ENCODE peak calls at places on chromosomes 5 and 9, in five cellular contexts. H is left lung, S is astrocyte, U is hepatocyte, W is ovary. E is an unnamed sample.

GRCh38 chr5:111703662-111704061 is 53.3 kb downstream of the NREP start:
- DNase-seq in H (no peak), S (no peak), U (no peak), W (no peak), E (no peak)

GRCh38 chr5:133534566-133534965 is 77.8 kb downstream of the FSTL4 start:
- DNase-seq in H (no peak), S (no peak), U (no peak), W (no peak), E (no peak)

GRCh38 chr5:56039985-56040384 is 45.2 kb upstream of the IL6ST start:
- DNase-seq in H (no peak), S (peak; percentile 34), U (no peak), W (no peak), E (no peak)

GRCh38 chr5:52693279-52693678 is 94.4 kb upstream of the ITGA1 start:
- DNase-seq in H (no peak), S (no peak), U (peak; percentile 35), W (no peak), E (peak; percentile 66)

GRCh38 chr9:122203995-122204394 is 24.8 kb downstream of the LHX6 start:
- DNase-seq in H (no peak), S (no peak), U (no peak), W (no peak), E (no peak)

GRCh38 chr5:73363911-73364730 is 84.5 kb downstream of the FOXD1 start:
- DNase-seq in H (no peak), S (peak; percentile 81), U (peak; percentile 19), W (no peak), E (no peak)

GRCh38 chr9:69857131-69857530 is 36.5 kb downstream of the CFAP95 start:
- DNase-seq in H (no peak), S (peak; percentile 80), U (no peak), W (no peak), E (no peak)

GRCh38 chr9:107019216-107019615 is 156.2 kb downstream of the ZNF462 start:
- DNase-seq in H (no peak), S (peak; percentile 91), U (no peak), W (no peak), E (no peak)

GRCh38 chr5:102223542-102224444 is 72.3 kb downstream of the SLCO4C1 start:
- DNase-seq in H (no peak), S (peak; percentile 7), U (peak; percentile 74), W (no peak), E (no peak)

GRCh38 chr5:135386886-135387628 is 12.0 kb downstream of the MACROH2A1 start:
- DNase-seq in H (no peak), S (peak; percentile 90), U (peak; percentile 77), W (no peak), E (no peak)

GRCh38 chr9:73494894-73495293 is 343.2 kb downstream of the ANXA1 start:
- DNase-seq in H (no peak), S (no peak), U (no peak), W (no peak), E (no peak)

GRCh38 chr5:38607930-38608545 is 51.6 kb upstream of the LIFR start:
- DNase-seq in H (no peak), S (peak; percentile 89), U (peak; percentile 28), W (no peak), E (no peak)

GRCh38 chr5:171571663-171572062 is 152.2 kb downstream of the FGF18 start:
- DNase-seq in H (no peak), S (peak; percentile 45), U (peak; percentile 24), W (no peak), E (no peak)

GRCh38 chr9:85224729-85225128 is 517.0 kb downstream of the AGTPBP1 start:
- DNase-seq in H (no peak), S (peak; percentile 96), U (peak; percentile 31), W (no peak), E (no peak)

GRCh38 chr9:97788763-97789663 is 64.0 kb upstream of the FOXE1 start:
- DNase-seq in H (no peak), S (no peak), U (peak; percentile 55), W (no peak), E (no peak)

GRCh38 chr5:145141534-145141933 is 693.6 kb downstream of the PRELID2 start:
- DNase-seq in H (no peak), S (no peak), U (no peak), W (no peak), E (no peak)

GRCh38 chr9:86614871-86615849 is 260.9 kb upstream of the TUT7 start:
- DNase-seq in H (no peak), S (peak; percentile 12), U (peak; percentile 17), W (no peak), E (no peak)

GRCh38 chr9:21689851-21690250 is 112.6 kb upstream of the MTAP start:
- DNase-seq in H (no peak), S (peak; percentile 59), U (no peak), W (no peak), E (no peak)

GRCh38 chr9:126430124-126430523 is 103.5 kb downstream of the MVB12B start:
- DNase-seq in H (no peak), S (no peak), U (no peak), W (no peak), E (no peak)

GRCh38 chr5:179409806-179410205 is 64.5 kb upstream of the ADAMTS2 start:
- DNase-seq in H (no peak), S (no peak), U (no peak), W (no peak), E (no peak)

GRCh38 chr9:93594041-93594756 is 17.8 kb downstream of the PHF2 start:
- DNase-seq in H (peak; percentile 78), S (no peak), U (peak; percentile 60), W (no peak), E (no peak)

GRCh38 chr9:36597412-36598178 is 24.9 kb downstream of the MELK start:
- DNase-seq in H (no peak), S (peak; percentile 52), U (peak; percentile 43), W (no peak), E (no peak)

DNA sequence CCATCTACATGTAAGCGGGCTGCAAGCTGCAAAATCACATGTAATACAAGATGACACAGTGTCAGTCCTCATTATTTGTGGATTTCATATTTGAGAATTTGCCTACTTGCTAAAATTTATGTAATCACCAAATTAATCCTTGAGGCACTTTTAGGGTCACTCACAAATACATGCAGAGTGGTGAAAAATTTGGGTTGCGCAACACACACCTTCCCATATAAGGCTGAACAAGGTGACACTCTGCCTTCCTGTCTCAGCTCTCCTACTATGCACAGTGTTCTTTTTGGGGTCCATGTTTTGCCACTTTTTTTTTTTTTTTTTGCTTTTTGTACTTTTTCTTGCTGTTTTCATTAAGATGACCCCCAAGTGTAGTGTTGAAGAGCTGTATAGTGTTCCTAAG is 111.0 kb downstream of the FBXL7 start:
- DNase-seq in H (no peak), S (no peak), U (no peak), W (no peak), E (no peak)
- H3K9me3 ChIP-seq in H (no peaks in the 10 kb centered on the region), S (no peaks in the 10 kb centered on the region), U (no peaks in the 10 kb centered on the region), W (no peaks in the 10 kb centered on the region), E (no peaks in the 10 kb centered on the region)

DNA sequence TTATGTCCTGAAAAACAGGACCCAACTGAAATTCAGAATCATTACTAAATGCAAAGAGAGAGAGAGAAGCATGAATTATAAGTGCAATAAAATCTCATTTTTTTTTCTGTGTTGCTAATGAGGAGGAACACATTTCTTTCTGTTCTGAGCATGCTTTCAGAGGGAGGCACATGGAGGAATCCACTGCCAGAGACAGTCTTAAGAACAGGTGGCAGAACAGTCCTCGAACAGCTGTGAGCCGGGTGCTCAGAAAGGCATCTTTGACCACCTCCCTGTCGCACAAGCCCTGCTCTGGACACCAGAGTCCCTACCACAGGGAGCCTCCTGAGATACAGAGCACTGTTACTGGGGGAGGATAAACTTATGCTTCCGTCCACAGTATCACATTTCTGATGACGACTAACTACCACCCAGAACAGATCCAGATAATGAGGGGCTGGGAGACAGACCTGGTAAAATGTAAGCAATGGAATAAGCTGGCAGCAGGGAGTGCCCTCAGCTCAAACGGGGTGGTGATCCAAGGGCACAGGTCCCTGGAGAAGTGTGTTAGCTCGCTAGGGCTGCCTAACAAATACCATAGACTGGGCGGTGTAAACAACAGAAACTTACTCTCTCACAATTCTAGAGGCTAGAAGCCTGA is 134.0 kb downstream of the SLC1A3 start:
- DNase-seq in H (no peak), S (peak; percentile 53), U (no peak), W (no peak), E (no peak)
- H3K4me3 ChIP-seq in H (no peak overlapping the region), S (no peak overlapping the region), U (no peak overlapping the region), W (no peak overlapping the region), E (no peak overlapping the region)

DNA sequence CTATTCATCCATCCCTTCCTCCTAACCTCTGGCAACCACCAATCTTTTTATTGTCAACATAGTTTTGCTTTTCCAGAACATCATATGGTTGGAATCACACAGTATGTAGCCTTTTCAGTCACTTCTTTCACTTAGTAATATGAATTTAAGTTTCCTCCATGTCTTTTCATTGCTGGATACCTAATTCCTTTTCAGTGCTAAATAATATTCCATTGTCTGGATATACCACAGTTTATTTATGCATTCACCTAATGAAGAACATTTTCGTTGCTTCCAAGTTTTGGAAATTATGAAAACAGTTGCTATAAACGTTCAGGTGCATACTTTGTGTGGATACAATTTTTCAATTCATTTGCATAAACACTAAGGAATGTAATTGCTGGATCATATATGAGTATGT is 70.7 kb upstream of the FNIP1 start:
- DNase-seq in H (no peak), S (no peak), U (no peak), W (no peak), E (no peak)
- H3K9me3 ChIP-seq in H (peaks cover 58% of the 10 kb centered on the region), S (no peaks in the 10 kb centered on the region), U (peaks cover 5% of the 10 kb centered on the region), W (no peaks in the 10 kb centered on the region), E (no peaks in the 10 kb centered on the region)

GRCh38 chr5:6717687-6718086 is 4.5 kb downstream of the TENT4A start:
- DNase-seq in H (no peak), S (no peak), U (no peak), W (no peak), E (no peak)
- H3K4me3 ChIP-seq in H (no peak overlapping the region), S (no peak overlapping the region), U (no peak overlapping the region), W (no peak overlapping the region), E (no peak overlapping the region)

GRCh38 chr9:35501941-35502340 is 12.0 kb downstream of the RUSC2 start:
- DNase-seq in H (no peak), S (no peak), U (no peak), W (no peak), E (no peak)
- H3K9me3 ChIP-seq in H (no peaks in the 10 kb centered on the region), S (no peaks in the 10 kb centered on the region), U (no peaks in the 10 kb centered on the region), W (no peaks in the 10 kb centered on the region), E (no peaks in the 10 kb centered on the region)